ENCODE peak calls at places on chromosome 13, in six cellular contexts. One of them, this sample, is unnamed. For H3K9me3 and H3K4me1, the result is how much of the 10 kb centered on the place peaks cover.

GRCh38 chr13:24443366-24443765 is 69.2 kb downstream of the PARP4 start:
- DNase-seq in CD8-positive, alpha-beta T cell: no peak
- DNase-seq in esophagus muscularis mucosa: no peak
- DNase-seq in K562: no peak
- DNase-seq in sigmoid colon: no peak
- DNase-seq in A673: no peak
- DNase-seq in this sample: no peak

GRCh38 chr13:88674841-88675240 is 1003.7 kb downstream of the SLITRK5 start:
- DNase-seq in CD8-positive, alpha-beta T cell: no peak
- DNase-seq in esophagus muscularis mucosa: no peak
- DNase-seq in sigmoid colon: no peak
- DNase-seq in K562: no peak
- DNase-seq in A673: no peak
- DNase-seq in this sample: no peak

GRCh38 chr13:41050041-41050440 is 11.3 kb upstream of the WBP4 start:
- DNase-seq in sigmoid colon: no peak
- DNase-seq in esophagus muscularis mucosa: no peak
- DNase-seq in CD8-positive, alpha-beta T cell: no peak
- DNase-seq in K562: no peak
- DNase-seq in A673: no peak
- DNase-seq in this sample: no peak

GRCh38 chr13:108777421-108778420 is 148.3 kb downstream of the MYO16 start:
- DNase-seq in K562: no peak
- DNase-seq in esophagus muscularis mucosa: no peak
- DNase-seq in A673: peak
- DNase-seq in CD8-positive, alpha-beta T cell: no peak
- DNase-seq in sigmoid colon: no peak
- DNase-seq in this sample: no peak

GRCh38 chr13:49097374-49097773 is 121.7 kb downstream of the FNDC3A start:
- DNase-seq in esophagus muscularis mucosa: no peak
- DNase-seq in A673: peak
- DNase-seq in CD8-positive, alpha-beta T cell: no peak
- DNase-seq in K562: no peak
- DNase-seq in sigmoid colon: no peak
- DNase-seq in this sample: peak

GRCh38 chr13:28541966-28542365 is 47.0 kb upstream of the FLT1 start:
- DNase-seq in A673: no peak
- DNase-seq in K562: no peak
- DNase-seq in sigmoid colon: no peak
- DNase-seq in CD8-positive, alpha-beta T cell: no peak
- DNase-seq in esophagus muscularis mucosa: no peak
- DNase-seq in this sample: peak

GRCh38 chr13:61838568-61838967 is 422.9 kb upstream of the PCDH20 start:
- DNase-seq in CD8-positive, alpha-beta T cell: no peak
- DNase-seq in K562: no peak
- DNase-seq in esophagus muscularis mucosa: no peak
- DNase-seq in A673: no peak
- DNase-seq in sigmoid colon: no peak
- DNase-seq in this sample: no peak

GRCh38 chr13:48304132-48304876 is 753 bp downstream of the RB1 start:
- DNase-seq in A673: peak
- DNase-seq in K562: peak
- DNase-seq in CD8-positive, alpha-beta T cell: peak
- DNase-seq in sigmoid colon: peak
- DNase-seq in esophagus muscularis mucosa: no peak
- DNase-seq in this sample: peak

GRCh38 chr13:84641491-84641890 is 759.2 kb upstream of the SLITRK1 start:
- DNase-seq in sigmoid colon: no peak
- DNase-seq in K562: no peak
- DNase-seq in CD8-positive, alpha-beta T cell: no peak
- DNase-seq in A673: no peak
- DNase-seq in esophagus muscularis mucosa: no peak
- DNase-seq in this sample: no peak

GRCh38 chr13:91564422-91564821 is 166.0 kb downstream of the GPC5 start:
- DNase-seq in K562: no peak
- DNase-seq in sigmoid colon: no peak
- DNase-seq in esophagus muscularis mucosa: no peak
- DNase-seq in A673: no peak
- DNase-seq in CD8-positive, alpha-beta T cell: no peak
- DNase-seq in this sample: no peak

GRCh38 chr13:36789730-36790129 is 29.3 kb upstream of the RFXAP start:
- DNase-seq in K562: no peak
- DNase-seq in CD8-positive, alpha-beta T cell: no peak
- DNase-seq in esophagus muscularis mucosa: peak
- DNase-seq in A673: no peak
- DNase-seq in sigmoid colon: no peak
- DNase-seq in this sample: no peak

GRCh38 chr13:30569901-30570576 is 47.7 kb upstream of the USPL1 start:
- DNase-seq in CD8-positive, alpha-beta T cell: no peak
- DNase-seq in esophagus muscularis mucosa: no peak
- DNase-seq in K562: peak
- DNase-seq in sigmoid colon: peak
- DNase-seq in A673: peak
- DNase-seq in this sample: peak

DNA sequence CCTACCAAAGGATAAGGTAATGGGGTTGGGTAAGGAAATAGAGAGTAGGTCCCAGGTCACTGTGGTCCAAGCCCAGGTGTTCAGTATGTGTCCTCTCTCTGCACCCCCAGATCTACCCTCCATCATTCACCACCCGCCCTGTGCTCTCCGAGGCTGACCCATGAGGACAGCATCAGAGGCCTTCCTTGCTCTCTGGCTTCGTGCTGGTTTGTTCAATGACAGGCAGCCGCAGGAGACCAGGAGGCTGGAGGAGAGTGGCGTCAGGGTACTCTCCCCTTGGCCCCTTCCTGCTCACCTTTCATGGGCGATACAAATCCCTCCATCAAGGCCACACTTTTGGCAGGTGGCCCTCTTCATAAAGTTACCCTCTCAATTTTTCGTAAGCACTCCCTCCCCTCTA is 1.7 kb downstream of the TUBA3C start:
- DNase-seq in K562: no peak
- DNase-seq in sigmoid colon: no peak
- DNase-seq in A673: no peak
- DNase-seq in esophagus muscularis mucosa: peak
- DNase-seq in CD8-positive, alpha-beta T cell: no peak
- DNase-seq in this sample: no peak
- H3K9me3 ChIP-seq in K562: under half
- H3K9me3 ChIP-seq in sigmoid colon: under half
- H3K9me3 ChIP-seq in A673: under half
- H3K9me3 ChIP-seq in esophagus muscularis mucosa: under half
- H3K9me3 ChIP-seq in CD8-positive, alpha-beta T cell: under half
- H3K9me3 ChIP-seq in this sample: under half

GRCh38 chr13:39895254-39895653 is 239.8 kb downstream of the COG6 start:
- DNase-seq in K562: no peak
- DNase-seq in CD8-positive, alpha-beta T cell: no peak
- DNase-seq in esophagus muscularis mucosa: no peak
- DNase-seq in A673: no peak
- DNase-seq in sigmoid colon: no peak
- DNase-seq in this sample: peak

GRCh38 chr13:39892731-39893293 is 237.3 kb downstream of the COG6 start:
- DNase-seq in esophagus muscularis mucosa: no peak
- DNase-seq in CD8-positive, alpha-beta T cell: peak
- DNase-seq in K562: no peak
- DNase-seq in sigmoid colon: no peak
- DNase-seq in A673: peak
- DNase-seq in this sample: no peak

GRCh38 chr13:39897636-39898035 is 242.2 kb downstream of the COG6 start:
- DNase-seq in esophagus muscularis mucosa: no peak
- DNase-seq in sigmoid colon: no peak
- DNase-seq in K562: no peak
- DNase-seq in A673: no peak
- DNase-seq in CD8-positive, alpha-beta T cell: no peak
- DNase-seq in this sample: peak

GRCh38 chr13:39893808-39894207 is 238.3 kb downstream of the COG6 start:
- DNase-seq in CD8-positive, alpha-beta T cell: no peak
- DNase-seq in A673: no peak
- DNase-seq in sigmoid colon: no peak
- DNase-seq in esophagus muscularis mucosa: no peak
- DNase-seq in K562: no peak
- DNase-seq in this sample: no peak

DNA sequence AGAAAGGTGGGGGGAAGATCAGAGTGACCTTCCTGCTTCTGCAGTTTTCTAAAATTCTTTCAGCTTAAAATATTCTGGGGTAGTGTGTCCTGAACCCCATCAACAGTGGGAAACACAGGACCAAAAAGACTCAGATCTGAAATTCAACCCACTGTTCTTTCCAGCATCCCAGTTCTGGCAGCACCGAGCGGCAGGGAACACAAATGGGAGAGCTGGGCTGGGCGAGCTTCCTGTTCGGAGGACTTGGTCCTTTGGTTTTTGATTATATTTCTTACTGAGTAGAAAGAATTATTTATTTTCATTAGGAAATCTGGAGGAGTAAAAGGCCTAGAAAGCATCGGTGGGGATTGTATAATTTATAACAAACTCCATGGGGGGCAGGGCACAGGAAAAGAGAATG is 239.1 kb downstream of the COG6 start:
- DNase-seq in sigmoid colon: no peak
- DNase-seq in K562: no peak
- DNase-seq in esophagus muscularis mucosa: no peak
- DNase-seq in A673: no peak
- DNase-seq in CD8-positive, alpha-beta T cell: no peak
- DNase-seq in this sample: no peak
- TF ChIP-seq CTCF in sigmoid colon: no peak
- TF ChIP-seq CTCF in K562: no peak
- TF ChIP-seq CTCF in esophagus muscularis mucosa: no peak
- TF ChIP-seq CTCF in A673: no peak
- TF ChIP-seq CTCF in CD8-positive, alpha-beta T cell: no peak
- TF ChIP-seq CTCF in this sample: no peak

DNA sequence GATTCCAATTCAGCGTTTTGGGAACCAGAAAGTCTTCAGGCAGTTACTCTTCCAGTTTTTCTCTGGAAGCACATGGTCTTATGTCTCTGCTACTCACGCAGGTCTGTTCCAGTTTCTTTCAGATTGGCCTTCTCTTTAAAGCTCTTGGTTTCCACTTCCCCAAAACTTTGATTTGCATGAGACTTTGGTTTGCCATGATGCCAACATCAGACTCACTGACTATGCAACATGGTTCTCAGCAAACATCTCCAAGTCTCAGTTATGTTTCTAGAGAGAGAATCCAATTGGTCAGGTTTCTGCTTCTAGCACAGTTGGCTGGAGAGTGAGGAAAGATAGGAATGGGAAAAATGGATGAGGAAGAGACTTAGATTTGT is 3.1 kb downstream of the AKAP11 start:
- DNase-seq in esophagus muscularis mucosa: no peak
- DNase-seq in A673: no peak
- DNase-seq in CD8-positive, alpha-beta T cell: no peak
- DNase-seq in K562: no peak
- DNase-seq in sigmoid colon: no peak
- DNase-seq in this sample: no peak
- H3K4me1 ChIP-seq in esophagus muscularis mucosa: under half
- H3K4me1 ChIP-seq in A673: under half
- H3K4me1 ChIP-seq in CD8-positive, alpha-beta T cell: half or more
- H3K4me1 ChIP-seq in K562: under half
- H3K4me1 ChIP-seq in sigmoid colon: under half
- H3K4me1 ChIP-seq in this sample: under half

GRCh38 chr13:18995259-18995873 is 186.3 kb downstream of the TUBA3C start:
- DNase-seq in A673: no peak
- DNase-seq in CD8-positive, alpha-beta T cell: no peak
- DNase-seq in sigmoid colon: no peak
- DNase-seq in esophagus muscularis mucosa: peak
- DNase-seq in K562: no peak
- DNase-seq in this sample: no peak
- H3K9me3 ChIP-seq in A673: under half
- H3K9me3 ChIP-seq in CD8-positive, alpha-beta T cell: under half
- H3K9me3 ChIP-seq in sigmoid colon: under half
- H3K9me3 ChIP-seq in esophagus muscularis mucosa: under half
- H3K9me3 ChIP-seq in K562: under half
- H3K9me3 ChIP-seq in this sample: under half

GRCh38 chr13:111531505-111531904 is 211.1 kb downstream of the TEX29 start:
- DNase-seq in CD8-positive, alpha-beta T cell: no peak
- DNase-seq in K562: peak
- DNase-seq in sigmoid colon: no peak
- DNase-seq in A673: no peak
- DNase-seq in esophagus muscularis mucosa: no peak
- DNase-seq in this sample: peak
- TF ChIP-seq CTCF in CD8-positive, alpha-beta T cell: no peak
- TF ChIP-seq CTCF in K562: no peak
- TF ChIP-seq CTCF in sigmoid colon: no peak
- TF ChIP-seq CTCF in A673: peak
- TF ChIP-seq CTCF in esophagus muscularis mucosa: peak
- TF ChIP-seq CTCF in this sample: no peak

GRCh38 chr13:112246731-112247470 is 129.3 kb upstream of the SPACA7 start:
- DNase-seq in CD8-positive, alpha-beta T cell: no peak
- DNase-seq in esophagus muscularis mucosa: peak
- DNase-seq in A673: no peak
- DNase-seq in sigmoid colon: peak
- DNase-seq in K562: no peak
- DNase-seq in this sample: no peak

GRCh38 chr13:112245959-112246358 is 130.2 kb upstream of the SPACA7 start:
- DNase-seq in sigmoid colon: peak
- DNase-seq in CD8-positive, alpha-beta T cell: no peak
- DNase-seq in K562: no peak
- DNase-seq in A673: no peak
- DNase-seq in esophagus muscularis mucosa: peak
- DNase-seq in this sample: no peak

GRCh38 chr13:112244495-112245177 is 131.5 kb upstream of the SPACA7 start:
- DNase-seq in CD8-positive, alpha-beta T cell: no peak
- DNase-seq in K562: no peak
- DNase-seq in A673: no peak
- DNase-seq in sigmoid colon: peak
- DNase-seq in esophagus muscularis mucosa: peak
- DNase-seq in this sample: no peak

GRCh38 chr13:112244061-112244460 is 132.1 kb upstream of the SPACA7 start:
- DNase-seq in esophagus muscularis mucosa: peak
- DNase-seq in A673: no peak
- DNase-seq in K562: no peak
- DNase-seq in sigmoid colon: no peak
- DNase-seq in CD8-positive, alpha-beta T cell: no peak
- DNase-seq in this sample: no peak

DNA sequence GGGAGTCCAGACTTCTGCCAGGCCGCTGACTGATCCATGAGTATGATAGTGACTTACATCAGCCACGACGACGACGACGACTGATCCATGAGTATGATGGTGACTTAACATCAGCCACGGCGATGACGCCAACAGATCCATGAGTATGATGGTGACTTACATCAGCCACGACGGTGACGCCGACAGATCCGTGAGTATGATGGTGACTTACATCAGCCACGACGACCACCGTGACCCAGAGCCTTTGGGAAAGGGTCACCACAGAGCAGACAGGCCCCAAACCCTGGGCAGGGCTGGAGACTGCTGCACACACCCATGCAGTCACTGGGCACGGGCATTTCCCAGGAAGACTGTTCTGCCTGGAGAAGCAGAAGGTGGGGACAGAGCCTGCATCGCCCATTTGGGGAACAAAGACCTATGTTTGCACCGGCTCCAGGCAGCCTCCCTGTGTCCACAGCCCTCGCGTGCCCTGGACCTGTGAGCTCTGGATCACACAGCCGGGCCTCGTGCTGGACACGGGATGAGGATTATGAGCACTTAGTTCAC is 130.9 kb upstream of the SPACA7 start:
- DNase-seq in esophagus muscularis mucosa: peak
- DNase-seq in sigmoid colon: peak
- DNase-seq in A673: no peak
- DNase-seq in K562: no peak
- DNase-seq in CD8-positive, alpha-beta T cell: no peak
- DNase-seq in this sample: no peak
- H3K4me1 ChIP-seq in esophagus muscularis mucosa: under half
- H3K4me1 ChIP-seq in sigmoid colon: under half
- H3K4me1 ChIP-seq in A673: under half
- H3K4me1 ChIP-seq in K562: under half
- H3K4me1 ChIP-seq in CD8-positive, alpha-beta T cell: under half
- H3K4me1 ChIP-seq in this sample: under half

GRCh38 chr13:111599791-111600190 is 279.3 kb downstream of the TEX29 start:
- DNase-seq in CD8-positive, alpha-beta T cell: no peak
- DNase-seq in sigmoid colon: no peak
- DNase-seq in K562: no peak
- DNase-seq in A673: no peak
- DNase-seq in esophagus muscularis mucosa: no peak
- DNase-seq in this sample: no peak
- H3K9me3 ChIP-seq in CD8-positive, alpha-beta T cell: under half
- H3K9me3 ChIP-seq in sigmoid colon: under half
- H3K9me3 ChIP-seq in K562: under half
- H3K9me3 ChIP-seq in A673: under half
- H3K9me3 ChIP-seq in esophagus muscularis mucosa: under half
- H3K9me3 ChIP-seq in this sample: under half